ENCODE peak calls at places on chromosome 17, in six cellular contexts. G, J, P, R, B and U are unnamed samples.

GRCh38 chr17:74186498-74186897 is 17.0 kb upstream of the RPL38 start:
- DNase-seq in G (no peak), J (no peak), P (no peak), R (no peak), B (no peak), U (no peak)

GRCh38 chr17:45230410-45230786 is 8.7 kb downstream of the FMNL1 start:
- DNase-seq in G (no peak), J (no peak), P (no peak), R (no peak), B (no peak), U (no peak)

GRCh38 chr17:63444457-63444856 is 1.6 kb downstream of the CYB561 start:
- DNase-seq in G (no peak), J (no peak), P (no peak), R (no peak), B (no peak), U (no peak)

GRCh38 chr17:35514561-35514960 is 22.9 kb downstream of the SLFN12L start:
- DNase-seq in G (no peak), J (peak), P (no peak), R (no peak), B (no peak), U (no peak)

GRCh38 chr17:77637807-77638182 is 320.7 kb upstream of the TNRC6C start:
- DNase-seq in G (no peak), J (no peak), P (no peak), R (no peak), B (no peak), U (no peak)

GRCh38 chr17:37551788-37552187 is 57.4 kb downstream of the SYNRG start:
- DNase-seq in G (no peak), J (no peak), P (no peak), R (peak), B (no peak), U (no peak)

GRCh38 chr17:73588291-73589095 is 55.8 kb downstream of the SDK2 start:
- DNase-seq in G (no peak), J (no peak), P (no peak), R (no peak), B (no peak), U (no peak)

GRCh38 chr17:3592216-3592860 is 16.9 kb downstream of the TRPV1 start:
- DNase-seq in G (no peak), J (no peak), P (no peak), R (no peak), B (no peak), U (no peak)

GRCh38 chr17:63138713-63139112 is 172.7 kb downstream of the TANC2 start:
- DNase-seq in G (no peak), J (no peak), P (no peak), R (no peak), B (no peak), U (no peak)

GRCh38 chr17:20315321-20315720 is 152.0 kb downstream of the LGALS9B start:
- DNase-seq in G (no peak), J (no peak), P (peak), R (no peak), B (no peak), U (no peak)

GRCh38 chr17:81576621-81577277 is 24.6 kb upstream of the FAAP100 start:
- DNase-seq in G (no peak), J (peak), P (peak), R (peak), B (no peak), U (no peak)

DNA sequence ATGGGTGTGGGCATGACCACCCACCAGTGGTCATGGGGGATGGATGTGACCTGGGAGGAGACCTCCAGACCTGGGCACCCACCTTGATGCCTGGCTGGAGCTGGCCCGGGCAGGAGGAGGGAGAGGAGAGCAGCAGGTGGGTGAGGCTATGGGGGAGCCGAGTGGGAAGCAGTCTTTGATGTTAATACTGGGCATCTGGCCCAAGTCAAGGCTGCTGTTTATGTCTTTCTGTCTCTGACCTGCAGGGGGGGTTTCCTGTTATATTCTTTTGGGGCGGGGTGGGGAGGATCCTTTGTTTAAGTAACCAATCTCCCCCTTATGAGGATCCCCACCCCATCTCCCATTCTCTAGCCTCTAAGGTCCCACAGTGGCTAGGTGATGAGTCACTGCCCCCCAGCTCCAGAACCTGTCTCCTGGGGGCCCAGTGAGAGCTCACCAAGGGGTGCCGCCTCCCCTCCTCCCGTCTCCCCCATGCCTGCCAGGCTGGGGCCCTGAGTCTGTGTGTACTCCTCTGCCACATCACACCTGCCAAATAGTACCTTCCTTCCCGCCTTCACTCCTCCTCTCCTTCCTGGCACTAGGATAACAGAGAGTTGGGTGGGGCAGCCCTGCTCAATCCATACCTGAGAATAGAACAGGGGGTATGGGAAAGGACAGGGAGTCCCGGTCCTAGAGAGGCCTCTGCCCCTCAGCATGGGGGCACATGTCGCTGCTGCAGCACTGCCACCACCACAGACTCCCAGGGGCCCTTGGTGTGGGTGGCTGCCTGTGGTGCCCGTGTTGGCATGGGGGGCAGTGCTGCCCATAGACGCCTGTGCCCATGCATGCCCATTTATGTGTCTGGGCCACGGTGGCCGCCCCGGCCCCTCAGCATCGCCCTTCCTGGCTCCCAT is 7.2 kb downstream of the THRA start:
- DNase-seq in G (no peak), J (peak), P (peak), R (peak), B (peak), U (no peak)
- TF ChIP-seq CTCF in G (no peak), J (peak), P (peak), R (peak), B (no peak), U (no peak)

DNA sequence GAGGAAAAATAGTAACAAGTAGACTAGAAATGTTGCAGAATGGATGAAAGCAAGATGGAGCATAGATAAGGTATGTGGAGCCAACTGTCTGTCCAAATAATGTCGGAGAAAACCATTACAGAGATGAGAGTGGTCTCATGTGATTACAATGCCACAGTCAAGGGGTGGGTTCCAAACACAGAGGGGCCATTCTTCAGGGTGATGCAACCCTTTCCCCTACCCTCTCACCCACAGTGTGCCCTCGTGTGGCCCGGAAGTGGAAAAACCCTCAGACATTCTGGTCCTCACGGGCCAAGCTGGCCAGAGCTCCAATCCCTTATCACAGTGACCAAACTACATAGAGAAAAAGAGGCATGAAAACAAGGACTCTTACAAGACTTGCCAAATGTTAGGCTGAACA is 17.7 kb upstream of the HS3ST3A1 start:
- DNase-seq in G (no peak), J (no peak), P (peak), R (no peak), B (no peak), U (no peak)
- TF ChIP-seq CTCF in G (no peak), J (no peak), P (peak), R (no peak), B (no peak), U (no peak)

DNA sequence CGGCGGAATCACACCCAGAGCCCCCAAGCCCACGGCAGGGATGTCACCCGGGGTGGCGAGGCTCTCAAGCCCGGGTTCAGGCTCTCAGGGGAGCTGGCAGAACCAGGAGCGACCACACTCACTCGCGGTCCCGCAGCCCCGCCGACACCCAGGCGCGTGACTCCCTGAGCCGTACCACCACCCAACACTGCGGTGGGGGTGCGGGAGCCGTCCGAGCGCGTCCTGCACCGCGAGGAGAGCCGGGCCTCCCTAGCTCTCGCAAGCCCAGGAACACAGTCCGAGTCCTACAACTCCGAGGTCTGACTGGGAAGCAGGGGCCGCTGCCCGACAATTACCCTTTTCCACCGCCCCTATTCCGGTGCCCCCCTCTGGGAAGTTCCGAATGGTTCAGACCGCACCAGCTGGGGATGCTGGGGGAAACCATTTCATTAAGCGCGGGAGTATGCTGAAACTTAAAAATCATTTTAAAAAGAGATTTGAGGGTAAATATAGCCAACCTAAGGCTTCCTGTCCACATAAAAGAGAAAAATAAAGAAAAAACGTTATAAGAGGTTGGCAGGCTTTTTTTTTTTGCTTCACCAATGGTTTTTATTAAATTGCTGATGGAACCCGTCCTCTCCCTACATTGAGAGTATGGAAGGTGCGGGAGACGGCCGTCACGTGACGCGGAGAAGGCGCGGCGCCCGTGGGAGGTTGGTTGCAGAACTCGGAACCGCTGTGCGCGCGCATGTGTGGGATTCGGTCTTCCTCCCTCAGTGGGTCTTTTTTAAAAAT is at the start of gene FLCN:
- DNase-seq in G (peak), J (peak), P (peak), R (peak), B (peak), U (peak)
- TF ChIP-seq CTCF in G (no peak), J (no peak), P (no peak), R (no peak), B (no peak), U (no peak)

GRCh38 chr17:59892849-59893616 is at the start of the genes RPS6KB1 and TUBD1:
- DNase-seq in G (peak), J (peak), P (peak), R (peak), B (peak), U (peak)

GRCh38 chr17:59890720-59891119 is 2.0 kb downstream of the TUBD1 start:
- DNase-seq in G (no peak), J (peak), P (no peak), R (peak), B (no peak), U (no peak)

GRCh38 chr17:59892251-59892848 is 393 bp downstream of the TUBD1 start:
- DNase-seq in G (no peak), J (peak), P (no peak), R (no peak), B (no peak), U (peak)

GRCh38 chr17:59897090-59897489 is 4.2 kb downstream of the RPS6KB1 start:
- DNase-seq in G (no peak), J (no peak), P (no peak), R (no peak), B (no peak), U (no peak)

GRCh38 chr17:59893617-59894100 is 738 bp downstream of the RPS6KB1 start:
- DNase-seq in G (no peak), J (peak), P (no peak), R (peak), B (no peak), U (no peak)
- TF ChIP-seq CTCF in G (no peak), J (no peak), P (no peak), R (no peak), B (no peak), U (no peak)

GRCh38 chr17:66172706-66173223 is 19.2 kb downstream of the CEP112 start:
- DNase-seq in G (no peak), J (no peak), P (no peak), R (no peak), B (no peak), U (no peak)

GRCh38 chr17:66169839-66170238 is 22.1 kb downstream of the CEP112 start:
- DNase-seq in G (no peak), J (no peak), P (no peak), R (no peak), B (no peak), U (no peak)

GRCh38 chr17:66172144-66172543 is 19.8 kb downstream of the CEP112 start:
- DNase-seq in G (no peak), J (no peak), P (no peak), R (no peak), B (no peak), U (no peak)

GRCh38 chr17:66171172-66171571 is 20.8 kb downstream of the CEP112 start:
- DNase-seq in G (no peak), J (no peak), P (no peak), R (no peak), B (no peak), U (no peak)

DNA sequence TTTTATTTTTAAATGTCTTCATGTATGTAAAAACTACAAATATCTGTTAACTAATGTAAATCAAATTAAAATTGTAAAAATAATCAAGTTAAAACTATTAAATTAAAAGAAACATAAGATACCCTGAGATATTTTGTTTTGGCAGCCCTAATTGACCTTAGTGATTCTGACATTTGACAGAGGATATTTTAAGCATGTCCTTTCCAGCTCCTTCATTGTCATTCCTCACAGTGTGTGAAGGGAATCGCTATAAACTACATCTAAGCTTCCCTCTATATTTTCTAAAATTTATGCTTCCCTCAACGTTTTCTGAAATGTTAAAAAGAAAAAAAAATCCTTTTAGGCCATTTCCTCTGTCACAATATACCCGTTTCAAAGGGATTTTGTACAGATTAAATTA is 20.2 kb downstream of the CEP112 start:
- DNase-seq in G (no peak), J (no peak), P (no peak), R (no peak), B (no peak), U (no peak)
- TF ChIP-seq CTCF in G (no peak), J (no peak), P (no peak), R (no peak), B (no peak), U (no peak)